ENCODE peak calls at places on chromosomes 1 and 21, in ten cellular contexts. A, O, L, T, Y, F, W, D, V and S are unnamed samples.

GRCh38 chr1:114278911-114279310 is 125.2 kb upstream of the SYT6 start:
- DNase-seq in A (no peak), O (no peak), L (no peak), T (no peak), Y (no peak), F (no peak), W (no peak), D (no peak), V (no peak), S (no peak)

GRCh38 chr1:244918422-244919319 is 54.3 kb upstream of the HNRNPU start:
- DNase-seq in A (peak; percentile 89), O (peak; percentile 42), L (peak; percentile 57), T (peak; percentile 42), Y (no peak), F (no peak), W (peak; percentile 26), D (peak; percentile 62), V (no peak), S (no peak)

GRCh38 chr1:33268927-33269610 is 12.8 kb downstream of the ZNF362 start:
- DNase-seq in A (no peak), O (no peak), L (no peak), T (no peak), Y (no peak), F (no peak), W (no peak), D (no peak), V (no peak), S (no peak)

GRCh38 chr1:192546596-192547199 is 28.9 kb upstream of the RGS1 start:
- DNase-seq in A (no peak), O (no peak), L (no peak), T (no peak), Y (no peak), F (no peak), W (no peak), D (no peak), V (no peak), S (no peak)

GRCh38 chr1:184716158-184716557 is 38.5 kb downstream of the EDEM3 start:
- DNase-seq in A (no peak), O (no peak), L (no peak), T (no peak), Y (no peak), F (no peak), W (no peak), D (no peak), V (no peak), S (no peak)

GRCh38 chr1:113784104-113784779 is 25.0 kb upstream of the PHTF1 start:
- DNase-seq in A (no peak), O (no peak), L (no peak), T (no peak), Y (no peak), F (no peak), W (no peak), D (no peak), V (no peak), S (no peak)

GRCh38 chr21:46011267-46011967 is 29.8 kb downstream of the COL6A1 start:
- DNase-seq in A (peak; percentile 58), O (no peak), L (no peak), T (no peak), Y (no peak), F (no peak), W (peak; percentile 20), D (no peak), V (no peak), S (no peak)

GRCh38 chr1:112267929-112268328 is 128.1 kb upstream of the CTTNBP2NL start:
- DNase-seq in A (no peak), O (peak; percentile 73), L (no peak), T (peak; percentile 48), Y (no peak), F (no peak), W (no peak), D (no peak), V (no peak), S (no peak)

GRCh38 chr1:6972390-6972789 is 187.1 kb downstream of the CAMTA1 start:
- DNase-seq in A (no peak), O (no peak), L (no peak), T (no peak), Y (no peak), F (no peak), W (no peak), D (no peak), V (no peak), S (no peak)

GRCh38 chr1:65658122-65658521 is 134.6 kb upstream of the PDE4B start:
- DNase-seq in A (no peak), O (no peak), L (peak; percentile 14), T (no peak), Y (no peak), F (no peak), W (no peak), D (no peak), V (no peak), S (no peak)

GRCh38 chr1:192952646-192953045 is 106.5 kb downstream of the UCHL5 start:
- DNase-seq in A (no peak), O (no peak), L (no peak), T (no peak), Y (no peak), F (no peak), W (no peak), D (no peak), V (no peak), S (no peak)

GRCh38 chr1:2481885-2482284 is 5.8 kb downstream of the PLCH2 start:
- DNase-seq in A (no peak), O (no peak), L (peak; percentile 37), T (no peak), Y (no peak), F (no peak), W (peak; percentile 43), D (no peak), V (no peak), S (no peak)

GRCh38 chr1:20893931-20894330 is 106.8 kb upstream of the HP1BP3 start:
- DNase-seq in A (no peak), O (no peak), L (no peak), T (no peak), Y (no peak), F (no peak), W (no peak), D (no peak), V (no peak), S (no peak)

GRCh38 chr1:156476501-156477298 is 23.9 kb downstream of the MEF2D start:
- DNase-seq in A (no peak), O (no peak), L (peak; percentile 76), T (no peak), Y (no peak), F (peak; percentile 56), W (no peak), D (no peak), V (no peak), S (no peak)

GRCh38 chr1:53125623-53126360 is 16.6 kb downstream of the SLC1A7 start:
- DNase-seq in A (no peak), O (no peak), L (no peak), T (no peak), Y (peak; percentile 47), F (no peak), W (no peak), D (no peak), V (no peak), S (no peak)
- H3K27ac ChIP-seq in A (no peak overlapping the region), O (peak overlapping the region; percentile 86), L (no peak overlapping the region), T (peak overlapping the region; percentile 82), Y (peak overlapping the region; percentile 42), F (no peak overlapping the region), W (peak overlapping the region; percentile 3), D (no peak overlapping the region), V (no peak overlapping the region), S (peak overlapping the region; percentile 67)

GRCh38 chr1:29991815-29992214 is 731.6 kb downstream of the MATN1 start:
- DNase-seq in A (no peak), O (no peak), L (no peak), T (no peak), Y (no peak), F (no peak), W (no peak), D (no peak), V (no peak), S (no peak)
- TF ChIP-seq CTCF in A (no peak), O (no peak), L (no peak), T (no peak), Y (no peak), F (no peak), W (no peak), D (no peak), V (no peak), S (no peak)

DNA sequence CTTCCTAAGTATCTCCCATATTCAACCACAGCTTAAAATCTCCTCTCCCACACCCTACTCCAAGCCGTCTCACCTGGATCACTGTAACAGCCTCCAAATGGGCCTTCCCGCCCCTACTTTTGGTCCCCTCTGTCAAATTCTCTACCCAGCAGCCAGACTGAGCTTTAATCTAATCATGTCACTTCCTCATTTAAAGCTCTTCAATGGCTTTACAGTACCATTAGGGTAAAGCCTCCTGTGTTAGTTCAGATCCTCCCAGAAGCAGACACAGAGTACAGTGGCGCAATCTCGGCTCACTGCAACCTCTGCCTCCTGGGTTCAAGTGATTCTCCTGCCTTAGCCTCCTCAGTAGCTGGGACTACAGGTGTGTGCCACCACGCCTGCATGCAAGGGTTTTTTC is 46.8 kb upstream of the PSEN2 start:
- DNase-seq in A (no peak), O (no peak), L (no peak), T (no peak), Y (no peak), F (no peak), W (no peak), D (no peak), V (no peak), S (no peak)
- H3K27ac ChIP-seq in A (no peak overlapping the region), O (no peak overlapping the region), L (no peak overlapping the region), T (no peak overlapping the region), Y (no peak overlapping the region), F (no peak overlapping the region), W (peak overlapping the region; percentile 81), D (no peak overlapping the region), V (no peak overlapping the region), S (no peak overlapping the region)

GRCh38 chr1:220768127-220768601 is 18.5 kb upstream of the MTARC1 start:
- DNase-seq in A (no peak), O (no peak), L (no peak), T (no peak), Y (no peak), F (no peak), W (peak; percentile 62), D (no peak), V (no peak), S (no peak)
- TF ChIP-seq CTCF in A (no peak), O (peak; percentile 24), L (no peak), T (no peak), Y (no peak), F (no peak), W (peak; percentile 16), D (no peak), V (no peak), S (no peak)

DNA sequence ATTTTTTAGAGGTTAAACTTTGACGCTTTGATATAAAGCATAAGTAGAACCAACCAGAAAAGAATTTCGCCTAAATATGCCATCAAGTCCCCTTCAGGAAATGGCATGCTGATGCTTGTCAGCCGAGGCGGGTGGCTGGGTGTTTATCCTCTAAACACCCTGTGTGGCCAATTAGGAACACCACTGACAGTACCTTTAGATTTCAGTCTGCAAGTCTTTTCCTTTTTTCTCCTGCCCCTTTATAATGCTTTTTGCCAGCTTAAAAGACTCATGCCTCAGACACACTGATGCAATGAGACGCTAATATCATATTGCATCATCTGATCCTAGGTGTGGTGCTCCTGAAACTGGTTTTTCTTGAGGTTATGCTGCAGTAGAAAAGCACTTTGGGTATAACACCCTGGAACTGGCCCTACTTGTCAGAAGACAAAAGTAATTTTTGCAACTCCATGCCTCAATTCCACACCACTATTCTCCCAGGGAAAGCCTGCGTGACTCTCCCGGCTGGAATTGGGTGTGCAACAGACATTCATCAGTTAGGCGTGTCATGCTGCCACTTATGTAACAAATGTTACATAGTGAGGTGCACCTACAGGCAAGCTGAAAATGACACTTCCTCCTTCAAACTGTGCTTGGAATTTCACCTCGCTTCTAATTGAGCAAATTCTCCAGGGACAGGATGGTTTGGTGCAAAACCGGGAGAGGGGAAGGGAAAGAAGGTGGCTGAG is 2.0 kb upstream of the RCC2 start:
- DNase-seq in A (no peak), O (no peak), L (peak; percentile 78), T (no peak), Y (no peak), F (no peak), W (no peak), D (peak; percentile 30), V (peak; percentile 63), S (no peak)
- H3K27ac ChIP-seq in A (no peak overlapping the region), O (no peak overlapping the region), L (peak overlapping the region; percentile 56), T (no peak overlapping the region), Y (no peak overlapping the region), F (no peak overlapping the region), W (no peak overlapping the region), D (peak overlapping the region; percentile 53), V (peak overlapping the region; percentile 93), S (no peak overlapping the region)